ENCODE peak calls at places on chromosomes 4 and X, in four cellular contexts. One of them, this sample, is unnamed.

GRCh38 chr4:188551156-188551555 is 411.9 kb downstream of the TRIML1 start:
- DNase-seq in naive thymus-derived CD8-positive, alpha-beta T cell: no peak
- DNase-seq in endothelial cell: no peak
- DNase-seq in activated CD4-positive, alpha-beta T cell treated with anti-CD3 and anti-CD28 coated beads, Interleukin-2, amount 10 ng/mL, durations not matched to agents 7 days and 5 days: no peak
- DNase-seq in this sample: no peak

GRCh38 chr4:45701616-45702015 is 422.2 kb downstream of the GABRG1 start:
- DNase-seq in activated CD4-positive, alpha-beta T cell treated with anti-CD3 and anti-CD28 coated beads, Interleukin-2, amount 10 ng/mL, durations not matched to agents 7 days and 5 days: no peak
- DNase-seq in endothelial cell: no peak
- DNase-seq in naive thymus-derived CD8-positive, alpha-beta T cell: no peak
- DNase-seq in this sample: no peak

GRCh38 chr4:159210975-159211374 is 108.1 kb downstream of the RAPGEF2 start:
- DNase-seq in naive thymus-derived CD8-positive, alpha-beta T cell: no peak
- DNase-seq in endothelial cell: no peak
- DNase-seq in activated CD4-positive, alpha-beta T cell treated with anti-CD3 and anti-CD28 coated beads, Interleukin-2, amount 10 ng/mL, durations not matched to agents 7 days and 5 days: no peak
- DNase-seq in this sample: no peak

GRCh38 chr4:177220376-177220775 is 89.3 kb upstream of the NEIL3 start:
- DNase-seq in endothelial cell: no peak
- DNase-seq in activated CD4-positive, alpha-beta T cell treated with anti-CD3 and anti-CD28 coated beads, Interleukin-2, amount 10 ng/mL, durations not matched to agents 7 days and 5 days: no peak
- DNase-seq in naive thymus-derived CD8-positive, alpha-beta T cell: no peak
- DNase-seq in this sample: no peak

GRCh38 chr4:101914761-101915160 is 124.2 kb downstream of the BANK1 start:
- DNase-seq in endothelial cell: no peak
- DNase-seq in naive thymus-derived CD8-positive, alpha-beta T cell: no peak
- DNase-seq in activated CD4-positive, alpha-beta T cell treated with anti-CD3 and anti-CD28 coated beads, Interleukin-2, amount 10 ng/mL, durations not matched to agents 7 days and 5 days: no peak
- DNase-seq in this sample: no peak

GRCh38 chr4:185204238-185204910 is 574 bp upstream of the CFAP97 start:
- DNase-seq in naive thymus-derived CD8-positive, alpha-beta T cell: no peak
- DNase-seq in activated CD4-positive, alpha-beta T cell treated with anti-CD3 and anti-CD28 coated beads, Interleukin-2, amount 10 ng/mL, durations not matched to agents 7 days and 5 days: no peak
- DNase-seq in endothelial cell: no peak
- DNase-seq in this sample: no peak

GRCh38 chr4:71368906-71369305 is 30.1 kb downstream of the SLC4A4 start:
- DNase-seq in endothelial cell: no peak
- DNase-seq in activated CD4-positive, alpha-beta T cell treated with anti-CD3 and anti-CD28 coated beads, Interleukin-2, amount 10 ng/mL, durations not matched to agents 7 days and 5 days: no peak
- DNase-seq in naive thymus-derived CD8-positive, alpha-beta T cell: no peak
- DNase-seq in this sample: no peak

GRCh38 chr4:121706595-121707021 is 9.8 kb upstream of the ANXA5 start:
- DNase-seq in activated CD4-positive, alpha-beta T cell treated with anti-CD3 and anti-CD28 coated beads, Interleukin-2, amount 10 ng/mL, durations not matched to agents 7 days and 5 days: peak
- DNase-seq in endothelial cell: no peak
- DNase-seq in naive thymus-derived CD8-positive, alpha-beta T cell: no peak
- DNase-seq in this sample: no peak

GRCh38 chr4:72629540-72629939 is 60.5 kb upstream of the ADAMTS3 start:
- DNase-seq in activated CD4-positive, alpha-beta T cell treated with anti-CD3 and anti-CD28 coated beads, Interleukin-2, amount 10 ng/mL, durations not matched to agents 7 days and 5 days: no peak
- DNase-seq in endothelial cell: no peak
- DNase-seq in naive thymus-derived CD8-positive, alpha-beta T cell: no peak
- DNase-seq in this sample: no peak

GRCh38 chrX:43940811-43941210 is 32.4 kb downstream of the NDP start:
- DNase-seq in endothelial cell: no peak
- DNase-seq in activated CD4-positive, alpha-beta T cell treated with anti-CD3 and anti-CD28 coated beads, Interleukin-2, amount 10 ng/mL, durations not matched to agents 7 days and 5 days: no peak
- DNase-seq in naive thymus-derived CD8-positive, alpha-beta T cell: no peak
- DNase-seq in this sample: no peak

GRCh38 chrX:71859637-71860036 is 51.0 kb upstream of the NHSL2 start:
- DNase-seq in activated CD4-positive, alpha-beta T cell treated with anti-CD3 and anti-CD28 coated beads, Interleukin-2, amount 10 ng/mL, durations not matched to agents 7 days and 5 days: peak
- DNase-seq in endothelial cell: peak
- DNase-seq in naive thymus-derived CD8-positive, alpha-beta T cell: peak
- DNase-seq in this sample: no peak

GRCh38 chr4:185270885-185271284 is 61.5 kb downstream of the SNX25 start:
- DNase-seq in activated CD4-positive, alpha-beta T cell treated with anti-CD3 and anti-CD28 coated beads, Interleukin-2, amount 10 ng/mL, durations not matched to agents 7 days and 5 days: no peak
- DNase-seq in naive thymus-derived CD8-positive, alpha-beta T cell: no peak
- DNase-seq in endothelial cell: no peak
- DNase-seq in this sample: no peak

GRCh38 chrX:111447298-111447697 is 35.3 kb upstream of the DCX start:
- DNase-seq in endothelial cell: peak
- DNase-seq in naive thymus-derived CD8-positive, alpha-beta T cell: no peak
- DNase-seq in activated CD4-positive, alpha-beta T cell treated with anti-CD3 and anti-CD28 coated beads, Interleukin-2, amount 10 ng/mL, durations not matched to agents 7 days and 5 days: peak
- DNase-seq in this sample: no peak

GRCh38 chr4:113411496-113411938 is 350.0 kb downstream of the CAMK2D start:
- DNase-seq in naive thymus-derived CD8-positive, alpha-beta T cell: no peak
- DNase-seq in activated CD4-positive, alpha-beta T cell treated with anti-CD3 and anti-CD28 coated beads, Interleukin-2, amount 10 ng/mL, durations not matched to agents 7 days and 5 days: no peak
- DNase-seq in endothelial cell: no peak
- DNase-seq in this sample: no peak

GRCh38 chrX:133745361-133745760 is 240.0 kb downstream of the GPC3 start:
- DNase-seq in naive thymus-derived CD8-positive, alpha-beta T cell: peak
- DNase-seq in endothelial cell: no peak
- DNase-seq in activated CD4-positive, alpha-beta T cell treated with anti-CD3 and anti-CD28 coated beads, Interleukin-2, amount 10 ng/mL, durations not matched to agents 7 days and 5 days: peak
- DNase-seq in this sample: no peak

GRCh38 chr4:102616661-102617060 is 115.5 kb downstream of the NFKB1 start:
- DNase-seq in endothelial cell: no peak
- DNase-seq in activated CD4-positive, alpha-beta T cell treated with anti-CD3 and anti-CD28 coated beads, Interleukin-2, amount 10 ng/mL, durations not matched to agents 7 days and 5 days: peak
- DNase-seq in naive thymus-derived CD8-positive, alpha-beta T cell: no peak
- DNase-seq in this sample: no peak

GRCh38 chr4:38815879-38816782 is 11.5 kb upstream of the TLR1 start:
- DNase-seq in activated CD4-positive, alpha-beta T cell treated with anti-CD3 and anti-CD28 coated beads, Interleukin-2, amount 10 ng/mL, durations not matched to agents 7 days and 5 days: no peak
- DNase-seq in endothelial cell: no peak
- DNase-seq in naive thymus-derived CD8-positive, alpha-beta T cell: no peak
- DNase-seq in this sample: no peak

GRCh38 chr4:169124661-169125060 is 114.6 kb upstream of the CBR4 start:
- DNase-seq in naive thymus-derived CD8-positive, alpha-beta T cell: no peak
- DNase-seq in activated CD4-positive, alpha-beta T cell treated with anti-CD3 and anti-CD28 coated beads, Interleukin-2, amount 10 ng/mL, durations not matched to agents 7 days and 5 days: no peak
- DNase-seq in endothelial cell: no peak
- DNase-seq in this sample: no peak

GRCh38 chr4:62399242-62399641 is 1199.1 kb downstream of the ADGRL3 start:
- DNase-seq in naive thymus-derived CD8-positive, alpha-beta T cell: no peak
- DNase-seq in endothelial cell: no peak
- DNase-seq in activated CD4-positive, alpha-beta T cell treated with anti-CD3 and anti-CD28 coated beads, Interleukin-2, amount 10 ng/mL, durations not matched to agents 7 days and 5 days: no peak
- DNase-seq in this sample: no peak

GRCh38 chrX:79630033-79631009 is 263.2 kb upstream of the ITM2A start:
- DNase-seq in endothelial cell: no peak
- DNase-seq in naive thymus-derived CD8-positive, alpha-beta T cell: no peak
- DNase-seq in activated CD4-positive, alpha-beta T cell treated with anti-CD3 and anti-CD28 coated beads, Interleukin-2, amount 10 ng/mL, durations not matched to agents 7 days and 5 days: no peak
- DNase-seq in this sample: no peak

GRCh38 chrX:40329616-40330015 is 231.9 kb upstream of the BCOR start:
- DNase-seq in endothelial cell: no peak
- DNase-seq in activated CD4-positive, alpha-beta T cell treated with anti-CD3 and anti-CD28 coated beads, Interleukin-2, amount 10 ng/mL, durations not matched to agents 7 days and 5 days: no peak
- DNase-seq in naive thymus-derived CD8-positive, alpha-beta T cell: no peak
- DNase-seq in this sample: no peak

GRCh38 chr4:87498446-87498900 is 30.7 kb downstream of the SPARCL1 start:
- DNase-seq in activated CD4-positive, alpha-beta T cell treated with anti-CD3 and anti-CD28 coated beads, Interleukin-2, amount 10 ng/mL, durations not matched to agents 7 days and 5 days: no peak
- DNase-seq in endothelial cell: no peak
- DNase-seq in naive thymus-derived CD8-positive, alpha-beta T cell: no peak
- DNase-seq in this sample: no peak

GRCh38 chr4:47031011-47031678 is at the start of gene GABRB1:
- DNase-seq in endothelial cell: peak
- DNase-seq in naive thymus-derived CD8-positive, alpha-beta T cell: no peak
- DNase-seq in activated CD4-positive, alpha-beta T cell treated with anti-CD3 and anti-CD28 coated beads, Interleukin-2, amount 10 ng/mL, durations not matched to agents 7 days and 5 days: no peak
- DNase-seq in this sample: no peak

GRCh38 chr4:139819082-139819481 is 153.5 kb downstream of the MGST2 start:
- DNase-seq in naive thymus-derived CD8-positive, alpha-beta T cell: no peak
- DNase-seq in endothelial cell: no peak
- DNase-seq in activated CD4-positive, alpha-beta T cell treated with anti-CD3 and anti-CD28 coated beads, Interleukin-2, amount 10 ng/mL, durations not matched to agents 7 days and 5 days: no peak
- DNase-seq in this sample: no peak

GRCh38 chr4:86653237-86653865 is 59.2 kb downstream of the PTPN13 start:
- DNase-seq in activated CD4-positive, alpha-beta T cell treated with anti-CD3 and anti-CD28 coated beads, Interleukin-2, amount 10 ng/mL, durations not matched to agents 7 days and 5 days: peak
- DNase-seq in naive thymus-derived CD8-positive, alpha-beta T cell: no peak
- DNase-seq in endothelial cell: no peak
- DNase-seq in this sample: no peak

This sample was measured in activated effector memory CD4-positive, alpha-beta T cell treated with Interleukin-2 at 50 U/mL for 16 hours.